ENCODE peak calls at places on chromosomes 5 and 9, in nine cellular contexts. B, I, Q, H, G, V, K, X and W are unnamed samples.

GRCh38 chr9:97737429-97737828 is 40.3 kb upstream of the XPA start:
- DNase-seq in B (no peak), I (no peak), Q (no peak), H (no peak), G (no peak), V (peak), K (no peak), X (no peak), W (no peak)

GRCh38 chr9:87259543-87259942 is 238.1 kb upstream of the DAPK1 start:
- DNase-seq in B (no peak), I (no peak), Q (no peak), H (no peak), G (no peak), V (no peak), K (no peak), X (no peak), W (no peak)

GRCh38 chr9:71509054-71509453 is 259.3 kb downstream of the CEMIP2 start:
- DNase-seq in B (no peak), I (no peak), Q (no peak), H (no peak), G (no peak), V (no peak), K (no peak), X (no peak), W (no peak)

GRCh38 chr5:139982157-139982974 is 60.7 kb downstream of the NRG2 start:
- DNase-seq in B (peak), I (no peak), Q (peak), H (no peak), G (peak), V (no peak), K (no peak), X (no peak), W (no peak)

GRCh38 chr5:19018822-19019221 is 969.2 kb downstream of the CDH18 start:
- DNase-seq in B (no peak), I (no peak), Q (no peak), H (no peak), G (no peak), V (no peak), K (no peak), X (no peak), W (no peak)

GRCh38 chr5:34571380-34572041 is 84.6 kb upstream of the RAI14 start:
- DNase-seq in B (peak), I (no peak), Q (no peak), H (no peak), G (no peak), V (no peak), K (no peak), X (no peak), W (no peak)

GRCh38 chr9:4315582-4316215 is 15.8 kb upstream of the GLIS3 start:
- DNase-seq in B (peak), I (peak), Q (peak), H (peak), G (no peak), V (peak), K (peak), X (peak), W (peak)

GRCh38 chr9:17025281-17025680 is 109.6 kb upstream of the CNTLN start:
- DNase-seq in B (no peak), I (no peak), Q (no peak), H (no peak), G (no peak), V (no peak), K (no peak), X (no peak), W (no peak)

GRCh38 chr5:76483433-76483832 is 80.3 kb downstream of the IQGAP2 start:
- DNase-seq in B (no peak), I (no peak), Q (no peak), H (no peak), G (no peak), V (no peak), K (no peak), X (no peak), W (no peak)

GRCh38 chr9:95461448-95462381 is 55.1 kb downstream of the PTCH1 start:
- DNase-seq in B (no peak), I (no peak), Q (no peak), H (no peak), G (no peak), V (no peak), K (no peak), X (no peak), W (no peak)

GRCh38 chr9:126088336-126088735 is 238.3 kb upstream of the MVB12B start:
- DNase-seq in B (no peak), I (no peak), Q (no peak), H (no peak), G (no peak), V (no peak), K (no peak), X (no peak), W (no peak)

GRCh38 chr5:111681414-111681790 is 75.6 kb downstream of the NREP start:
- DNase-seq in B (peak), I (no peak), Q (no peak), H (no peak), G (no peak), V (no peak), K (no peak), X (no peak), W (no peak)

GRCh38 chr5:83662558-83662957 is 58.1 kb downstream of the HAPLN1 start:
- DNase-seq in B (no peak), I (no peak), Q (no peak), H (no peak), G (no peak), V (no peak), K (no peak), X (no peak), W (no peak)

GRCh38 chr9:3477236-3477834 is 48.5 kb downstream of the RFX3 start:
- DNase-seq in B (no peak), I (no peak), Q (no peak), H (no peak), G (no peak), V (no peak), K (no peak), X (no peak), W (no peak)

GRCh38 chr9:121073038-121073437 is 1.7 kb upstream of the CNTRL start:
- DNase-seq in B (peak), I (no peak), Q (peak), H (peak), G (peak), V (no peak), K (no peak), X (no peak), W (no peak)

GRCh38 chr5:116524505-116524904 is 50.1 kb downstream of the SEMA6A start:
- DNase-seq in B (no peak), I (no peak), Q (no peak), H (no peak), G (no peak), V (no peak), K (no peak), X (no peak), W (no peak)

GRCh38 chr5:126274396-126274795 is 148.8 kb upstream of the GRAMD2B start:
- DNase-seq in B (no peak), I (no peak), Q (no peak), H (no peak), G (no peak), V (no peak), K (no peak), X (no peak), W (no peak)

GRCh38 chr9:4038182-4038723 is 261.6 kb downstream of the GLIS3 start:
- DNase-seq in B (peak), I (no peak), Q (no peak), H (no peak), G (no peak), V (peak), K (no peak), X (no peak), W (no peak)

GRCh38 chr9:132855904-132856303 is 22.2 kb downstream of the AK8 start:
- DNase-seq in B (no peak), I (no peak), Q (no peak), H (no peak), G (no peak), V (no peak), K (no peak), X (no peak), W (no peak)

GRCh38 chr9:113426701-113427100 is 16.2 kb downstream of the C9orf43 start:
- DNase-seq in B (no peak), I (no peak), Q (no peak), H (no peak), G (no peak), V (no peak), K (no peak), X (no peak), W (no peak)

GRCh38 chr9:70814597-70814996 is 306.8 kb downstream of the TRPM3 start:
- DNase-seq in B (no peak), I (no peak), Q (no peak), H (no peak), G (no peak), V (no peak), K (no peak), X (no peak), W (no peak)

GRCh38 chr5:15690611-15691010 is 190.6 kb downstream of the FBXL7 start:
- DNase-seq in B (peak), I (no peak), Q (no peak), H (no peak), G (no peak), V (no peak), K (no peak), X (no peak), W (no peak)

GRCh38 chr5:148443998-148444397 is 60.2 kb downstream of the FBXO38 start:
- DNase-seq in B (peak), I (no peak), Q (peak), H (peak), G (no peak), V (peak), K (peak), X (peak), W (peak)

GRCh38 chr5:111122398-111122797 is 30.2 kb downstream of the WDR36 start:
- DNase-seq in B (no peak), I (no peak), Q (no peak), H (no peak), G (no peak), V (no peak), K (no peak), X (no peak), W (no peak)

GRCh38 chr9:69455311-69455710 is 130.3 kb downstream of the ENTREP1 start:
- DNase-seq in B (no peak), I (no peak), Q (no peak), H (no peak), G (peak), V (no peak), K (no peak), X (no peak), W (no peak)

GRCh38 chr9:81685763-81686613 is 3.4 kb downstream of the TLE1 start:
- DNase-seq in B (peak), I (no peak), Q (no peak), H (no peak), G (no peak), V (no peak), K (no peak), X (no peak), W (no peak)

GRCh38 chr9:81690251-81690851 is 1.0 kb upstream of the TLE1 start:
- DNase-seq in B (peak), I (peak), Q (peak), H (peak), G (peak), V (no peak), K (no peak), X (peak), W (no peak)

GRCh38 chr9:81686614-81687520 is 2.5 kb downstream of the TLE1 start:
- DNase-seq in B (peak), I (peak), Q (peak), H (peak), G (peak), V (peak), K (no peak), X (peak), W (peak)

GRCh38 chr9:81687521-81688261 is 1.7 kb downstream of the TLE1 start:
- DNase-seq in B (no peak), I (peak), Q (peak), H (peak), G (peak), V (no peak), K (no peak), X (peak), W (peak)

DNA sequence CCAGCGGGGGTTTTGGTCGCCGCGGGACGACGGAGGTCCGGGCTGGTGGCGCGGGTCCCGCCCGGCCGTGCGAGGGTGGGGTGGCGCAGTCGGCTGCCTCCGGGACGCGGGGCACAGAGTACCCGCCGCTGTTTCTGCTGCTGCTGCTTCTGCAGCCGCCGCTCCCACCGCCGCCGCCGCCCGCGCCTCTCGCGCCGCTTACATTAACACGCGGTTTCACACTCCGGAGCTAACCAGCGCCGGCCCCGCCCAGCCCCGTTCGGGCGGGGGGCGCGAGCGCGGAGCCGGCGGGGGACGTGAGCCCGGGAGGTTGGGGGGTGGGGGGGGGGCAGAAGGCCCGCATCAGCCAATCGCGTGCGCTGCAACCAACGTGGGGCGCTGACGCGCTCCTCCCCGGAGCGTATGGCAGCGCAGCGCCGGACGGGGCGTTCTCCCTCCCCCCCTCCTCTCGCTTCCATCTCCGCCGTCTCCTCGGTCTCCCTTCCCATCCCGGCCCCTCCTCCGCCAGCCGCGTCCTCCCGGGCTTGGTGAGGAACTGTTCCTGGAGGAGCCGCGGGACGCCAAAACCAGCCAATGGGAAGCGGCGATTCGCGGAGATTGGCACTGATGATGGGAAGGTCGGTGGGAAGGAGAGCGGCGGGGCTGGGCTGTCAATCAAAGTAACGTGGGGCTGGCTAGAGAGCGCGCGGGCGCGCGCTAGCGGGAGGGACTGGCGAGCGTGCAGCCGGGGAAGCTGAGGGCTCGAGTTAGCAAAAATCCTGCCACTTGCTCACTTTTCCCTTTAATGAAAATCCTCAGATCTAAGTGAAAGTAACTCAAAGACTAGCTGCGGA is at the start of gene TLE1:
- DNase-seq in B (peak), I (peak), Q (peak), H (peak), G (peak), V (peak), K (peak), X (peak), W (peak)
- TF ChIP-seq CTCF in B (no peak), I (no peak), Q (no peak), H (no peak), G (no peak), V (no peak), K (no peak), X (no peak), W (no peak)

GRCh38 chr9:127981559-127982121 is 851 bp upstream of the EEIG1 start:
- DNase-seq in B (no peak), I (no peak), Q (no peak), H (no peak), G (no peak), V (no peak), K (no peak), X (no peak), W (peak)
- TF ChIP-seq CTCF in B (no peak), I (no peak), Q (no peak), H (no peak), G (no peak), V (no peak), K (no peak), X (no peak), W (no peak)

DNA sequence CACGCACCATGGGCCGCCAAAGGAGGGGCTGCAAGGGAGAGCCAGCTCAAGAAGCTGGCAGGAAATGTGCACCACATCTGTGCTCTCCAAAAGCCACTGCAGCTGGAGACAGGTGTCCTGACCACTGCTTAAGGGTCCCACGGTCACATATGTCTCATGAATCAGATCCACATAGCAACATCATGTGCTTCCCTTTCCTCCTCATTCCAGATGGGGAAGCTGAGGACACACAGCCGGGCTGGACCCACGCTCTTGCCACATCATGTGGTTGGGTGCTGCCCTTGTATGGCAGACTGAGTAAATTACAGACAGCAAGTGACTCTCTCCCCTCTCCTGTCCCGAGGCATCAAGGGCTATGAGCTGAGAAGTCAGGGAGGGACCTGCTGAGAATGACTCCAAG is 58.3 kb downstream of the NSUN2 start:
- DNase-seq in B (no peak), I (no peak), Q (no peak), H (no peak), G (no peak), V (no peak), K (no peak), X (no peak), W (no peak)
- TF ChIP-seq CTCF in B (no peak), I (no peak), Q (no peak), H (no peak), G (no peak), V (no peak), K (no peak), X (no peak), W (no peak)

GRCh38 chr9:131552030-131552429 is 6.7 kb downstream of the PRRT1B start:
- DNase-seq in B (no peak), I (no peak), Q (no peak), H (no peak), G (no peak), V (no peak), K (no peak), X (no peak), W (no peak)
- TF ChIP-seq CTCF in B (no peak), I (no peak), Q (no peak), H (no peak), G (no peak), V (no peak), K (no peak), X (no peak), W (no peak)